ENCODE peak calls at places on chromosomes 2 and 18, in eight cellular contexts. H is fibroblast of lung, J is SK-N-SH, Z is adipocyte, G is psoas muscle, Q is lower lobe of right lung, W is sigmoid colon, E is tibial artery. V is an unnamed sample.

GRCh38 chr18:42514522-42514921 is 559.5 kb downstream of the PIK3C3 start:
- DNase-seq in H (no peak), J (no peak), Z (no peak), E (no peak), Q (no peak), W (no peak), G (no peak), V (no peak)

GRCh38 chr2:178193823-178194599 is at the start of gene OSBPL6:
- DNase-seq in H (peak), G (peak), W (peak), J (peak), Z (peak), Q (peak), E (peak), V (peak)

GRCh38 chr2:149375801-149376349 is 45.5 kb downstream of the LYPD6 start:
- DNase-seq in E (no peak), J (peak), H (no peak), W (no peak), G (no peak), Q (no peak), Z (peak), V (no peak)

GRCh38 chr2:155145758-155146229 is 447.3 kb downstream of the KCNJ3 start:
- DNase-seq in G (no peak), J (no peak), W (no peak), Q (no peak), E (no peak), H (no peak), Z (no peak), V (no peak)

GRCh38 chr2:197614532-197614931 is 60.9 kb downstream of the RFTN2 start:
- DNase-seq in W (no peak), Q (no peak), E (no peak), H (no peak), Z (no peak), G (no peak), J (no peak), V (no peak)

GRCh38 chr2:92073815-92074548 is 2797.2 kb upstream of the TEKT4 start:
- DNase-seq in G (no peak), W (peak), E (no peak), H (no peak), Z (no peak), Q (peak), J (peak), V (peak)

GRCh38 chr2:225354281-225354774 is 45.2 kb upstream of the NYAP2 start:
- DNase-seq in Q (no peak), Z (peak), H (no peak), W (no peak), E (no peak), G (no peak), J (peak), V (no peak)

GRCh38 chr2:119174216-119174992 is 15.9 kb upstream of the C1QL2 start:
- DNase-seq in E (no peak), H (peak), Z (peak), G (peak), Q (peak), J (peak), W (no peak), V (no peak)

GRCh38 chr2:42046819-42047487 is 868 bp upstream of the PKDCC start:
- DNase-seq in E (no peak), W (peak), J (peak), Q (no peak), H (peak), Z (no peak), G (peak), V (no peak)

GRCh38 chr18:75811156-75811555 is 383.7 kb upstream of the SMIM21 start:
- DNase-seq in E (no peak), G (no peak), W (no peak), Q (no peak), Z (no peak), J (no peak), H (peak), V (no peak)

GRCh38 chr2:210663574-210663973 is 107.2 kb downstream of the CPS1 start:
- DNase-seq in H (peak), G (no peak), W (no peak), J (peak), Z (peak), E (no peak), Q (no peak), V (no peak)

GRCh38 chr2:158034198-158034831 is 67.4 kb upstream of the UPP2 start:
- DNase-seq in H (peak), Z (peak), G (no peak), J (peak), W (no peak), E (no peak), Q (no peak), V (no peak)

GRCh38 chr18:44599409-44599808 is 81.3 kb upstream of the SETBP1 start:
- DNase-seq in W (no peak), J (no peak), G (no peak), Q (no peak), E (peak), H (peak), Z (no peak), V (no peak)

GRCh38 chr2:24054366-24055010 is 4.9 kb downstream of the FKBP1B start:
- DNase-seq in E (no peak), H (no peak), Q (no peak), J (peak), W (no peak), G (no peak), Z (no peak), V (no peak)

GRCh38 chr18:12585218-12585617 is 72.7 kb downstream of the SPIRE1 start:
- DNase-seq in E (no peak), H (peak), W (no peak), Q (no peak), J (no peak), G (no peak), Z (peak), V (no peak)

GRCh38 chr2:71614976-71615768 is 161.8 kb downstream of the DYSF start:
- DNase-seq in Q (peak), Z (no peak), W (peak), E (peak), G (peak), J (peak), H (peak), V (peak)

GRCh38 chr2:33197198-33197938 is 250.6 kb downstream of the LTBP1 start:
- DNase-seq in J (no peak), W (no peak), E (no peak), G (no peak), H (no peak), Z (no peak), Q (no peak), V (no peak)

GRCh38 chr2:131584940-131585339 is 57.3 kb downstream of the CCDC74A start:
- DNase-seq in H (no peak), G (no peak), Z (no peak), J (no peak), E (no peak), W (no peak), Q (peak), V (no peak)

GRCh38 chr18:48440924-48441323 is 31.7 kb upstream of the ZBTB7C start:
- DNase-seq in J (no peak), Z (no peak), Q (no peak), G (peak), W (no peak), E (peak), H (no peak), V (no peak)

GRCh38 chr2:172234716-172235661 is 132.3 kb upstream of the DLX2 start:
- DNase-seq in J (peak), G (no peak), H (no peak), W (no peak), E (no peak), Z (peak), Q (no peak), V (no peak)

GRCh38 chr2:105872142-105872728 is 127.5 kb downstream of the NCK2 start:
- DNase-seq in Z (no peak), J (no peak), G (no peak), E (no peak), Q (no peak), W (no peak), H (no peak), V (peak)

GRCh38 chr2:213848631-213849030 is 562.2 kb upstream of the VWC2L start:
- DNase-seq in E (no peak), J (no peak), H (peak), G (no peak), W (no peak), Q (no peak), Z (peak), V (no peak)

GRCh38 chr18:11091746-11092145 is 57.6 kb downstream of the PIEZO2 start:
- DNase-seq in Q (no peak), W (no peak), J (no peak), H (no peak), Z (no peak), G (no peak), E (no peak), V (no peak)

GRCh38 chr2:74138952-74139323 is 8.8 kb downstream of the BOLA3 start:
- DNase-seq in G (no peak), H (no peak), W (no peak), Q (no peak), E (no peak), J (no peak), Z (no peak), V (no peak)

GRCh38 chr2:231940795-231941194 is 14.6 kb upstream of the NPPC start:
- DNase-seq in G (no peak), Q (no peak), H (no peak), Z (no peak), E (no peak), J (no peak), W (no peak), V (no peak)

GRCh38 chr2:240623531-240624010 is 1.7 kb upstream of the GPR35 start:
- DNase-seq in G (peak), H (no peak), Z (no peak), Q (peak), J (no peak), W (no peak), E (peak), V (no peak)

GRCh38 chr18:7590800-7591560 is 23.9 kb downstream of the PTPRM start:
- DNase-seq in Q (no peak), W (no peak), G (no peak), Z (peak), J (no peak), H (no peak), E (no peak), V (no peak)

GRCh38 chr2:46047280-46047679 is 249.9 kb upstream of the EPAS1 start:
- DNase-seq in G (no peak), W (no peak), H (peak), J (no peak), Z (no peak), E (no peak), Q (no peak), V (no peak)
- H3K4me3 ChIP-seq in G (no peak), W (no peak), H (no peak), J (no peak), Z (no peak), E (no peak), Q (no peak), V (no peak)

DNA sequence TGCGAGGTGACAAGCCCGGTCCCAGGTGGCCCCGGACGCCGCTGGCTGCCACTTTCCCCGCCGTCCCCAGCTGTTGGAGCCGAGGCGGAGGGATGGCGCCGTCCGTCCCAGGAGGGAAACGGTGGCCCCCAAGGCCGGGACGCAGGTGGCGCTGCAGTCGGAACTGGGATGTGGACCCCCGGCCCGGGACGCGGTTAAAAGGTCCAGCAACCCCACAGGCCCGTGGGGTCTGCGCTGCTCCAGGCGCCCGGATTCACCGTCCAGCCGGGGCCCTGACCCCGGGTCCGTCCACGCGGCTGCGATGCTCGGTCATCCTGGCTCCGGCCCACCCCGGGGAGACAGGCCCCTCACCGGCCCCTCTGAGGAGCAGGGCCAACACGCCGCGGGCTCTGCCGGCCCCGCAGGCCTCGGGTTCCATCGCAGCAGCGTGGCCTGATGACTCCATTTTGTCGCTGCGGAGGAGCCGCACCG is 41.0 kb downstream of the TMEM18 start:
- DNase-seq in H (no peak), J (no peak), Z (no peak), E (no peak), G (no peak), Q (no peak), W (peak), V (no peak)
- H3K4me3 ChIP-seq in H (no peak), J (no peak), Z (no peak), E (peak), G (peak), Q (peak), W (peak), V (peak)

DNA sequence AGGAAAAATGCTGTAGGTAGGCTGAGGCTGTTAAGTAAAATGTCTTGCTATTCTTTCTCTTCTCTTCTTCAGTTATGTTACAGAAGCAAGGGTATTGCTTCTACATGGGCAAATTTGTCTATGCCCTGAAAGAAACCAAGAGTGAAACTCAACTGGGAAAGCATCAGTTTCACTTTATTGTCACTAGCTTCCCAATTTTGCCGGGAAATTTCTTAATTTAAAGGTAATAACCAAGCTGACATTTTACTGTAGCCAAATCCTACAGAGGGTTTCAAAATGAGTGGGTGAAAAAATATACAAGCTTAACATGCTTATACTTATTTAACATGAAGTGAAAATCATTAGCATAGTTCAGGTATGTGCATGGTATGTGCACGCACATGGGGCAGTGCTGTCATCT is 3.2 kb downstream of the TANK start:
- DNase-seq in Z (no peak), E (no peak), G (no peak), H (no peak), Q (no peak), J (no peak), W (no peak), V (no peak)
- H3K4me3 ChIP-seq in Z (no peak), E (no peak), G (peak), H (no peak), Q (no peak), J (no peak), W (no peak), V (no peak)

GRCh38 chr2:120734930-120735611 is 597 bp upstream of the GLI2 start:
- DNase-seq in H (peak), E (no peak), Q (no peak), J (peak), G (no peak), Z (peak), W (no peak), V (peak)
- H3K4me3 ChIP-seq in H (peak), E (peak), Q (peak), J (peak), G (peak), Z (peak), W (peak), V (peak)

GRCh38 chr2:26693287-26693849 is 846 bp downstream of the KCNK3 start:
- DNase-seq in E (no peak), H (no peak), Q (no peak), G (no peak), J (peak), W (no peak), Z (peak), V (no peak)
- H3K4me3 ChIP-seq in E (peak), H (no peak), Q (peak), G (peak), J (peak), W (peak), Z (peak), V (peak)

DNA sequence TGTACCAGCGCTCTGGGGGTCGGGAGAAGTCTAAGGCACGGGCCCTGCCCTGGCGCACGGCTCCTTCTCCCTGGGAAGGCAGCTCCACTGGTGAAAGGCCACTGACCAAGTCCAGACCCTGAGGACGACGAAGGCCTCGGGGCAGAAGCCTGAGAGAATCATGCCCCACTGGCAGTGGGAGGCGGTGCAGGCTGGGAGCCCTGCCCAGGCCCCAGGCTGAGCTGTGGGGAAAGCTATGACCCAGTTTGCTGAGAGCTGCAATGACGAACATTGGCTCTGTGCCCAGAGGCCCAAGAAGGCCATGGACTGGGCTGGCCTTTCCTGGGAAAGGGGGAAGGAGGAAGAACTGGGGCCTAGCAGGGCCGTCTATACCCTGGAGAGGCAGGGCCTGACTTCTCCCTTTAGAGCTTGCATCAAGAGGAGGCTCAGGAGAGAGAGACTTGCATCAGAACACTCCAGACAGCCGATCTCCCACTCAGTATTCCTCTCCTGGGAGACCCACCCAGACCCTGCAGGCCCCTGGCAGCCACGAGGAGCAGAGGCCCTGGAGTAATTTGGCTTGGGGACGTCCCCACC is 32.9 kb downstream of the HS1BP3 start:
- DNase-seq in E (peak), W (peak), G (peak), H (peak), Q (peak), Z (peak), J (peak), V (peak)
- H3K4me3 ChIP-seq in E (peak), W (no peak), G (no peak), H (no peak), Q (no peak), Z (peak), J (no peak), V (peak)

GRCh38 chr2:109428841-109429710 is 184.7 kb downstream of the SEPTIN10 start:
- DNase-seq in H (no peak), W (peak), J (no peak), Z (no peak), Q (no peak), E (no peak), G (no peak), V (no peak)

GRCh38 chr2:109427661-109428091 is 186.1 kb downstream of the SEPTIN10 start:
- DNase-seq in Z (no peak), W (peak), E (no peak), J (no peak), G (no peak), Q (no peak), H (no peak), V (no peak)

GRCh38 chr2:109432421-109432820 is 181.3 kb downstream of the SEPTIN10 start:
- DNase-seq in Q (peak), H (no peak), J (no peak), E (no peak), Z (no peak), G (no peak), W (peak), V (no peak)

GRCh38 chr2:109429711-109430265 is 184.0 kb downstream of the SEPTIN10 start:
- DNase-seq in H (no peak), E (no peak), Z (no peak), J (no peak), W (peak), Q (peak), G (no peak), V (no peak)

DNA sequence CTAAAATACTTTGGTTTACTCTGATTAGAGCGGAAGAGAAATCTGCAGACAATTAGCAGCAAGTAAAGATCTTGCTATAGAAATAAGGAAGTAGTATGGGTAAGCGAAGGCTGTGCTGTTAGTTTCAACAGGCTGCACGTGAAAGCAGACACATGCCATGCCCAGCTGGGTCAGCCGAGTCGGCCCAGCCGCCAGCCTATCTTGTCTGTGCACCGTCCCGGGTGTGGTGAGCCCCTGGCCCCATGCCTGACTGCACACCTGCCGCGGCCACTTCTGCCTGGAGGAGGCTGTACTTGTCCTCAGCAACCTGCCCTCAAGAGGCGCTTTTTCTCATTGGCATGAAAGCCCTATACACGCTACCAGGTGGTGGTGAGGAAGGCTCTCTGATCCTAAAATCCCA is 185.5 kb downstream of the SEPTIN10 start:
- DNase-seq in G (no peak), H (no peak), J (no peak), W (peak), E (no peak), Z (no peak), Q (peak), V (no peak)
- H3K4me3 ChIP-seq in G (no peak), H (no peak), J (no peak), W (no peak), E (no peak), Z (no peak), Q (no peak), V (no peak)

GRCh38 chr2:129728251-129728972 is 251.1 kb upstream of the RAB6C start:
- DNase-seq in H (no peak), Q (no peak), J (no peak), W (no peak), E (no peak), Z (no peak), G (no peak), V (no peak)

GRCh38 chr2:129723277-129724020 is 256.0 kb upstream of the RAB6C start:
- DNase-seq in Q (no peak), Z (no peak), H (no peak), G (no peak), W (no peak), E (no peak), J (no peak), V (no peak)

GRCh38 chr2:129724021-129724757 is 255.3 kb upstream of the RAB6C start:
- DNase-seq in W (no peak), E (no peak), H (no peak), Q (no peak), G (no peak), J (no peak), Z (no peak), V (no peak)

GRCh38 chr2:129727286-129727685 is 252.2 kb upstream of the RAB6C start:
- DNase-seq in Z (no peak), Q (no peak), E (no peak), G (no peak), H (no peak), W (no peak), J (no peak), V (no peak)

GRCh38 chr2:129726271-129726670 is 253.2 kb upstream of the RAB6C start:
- DNase-seq in J (no peak), Z (no peak), G (no peak), E (no peak), H (no peak), Q (no peak), W (no peak), V (no peak)
- H3K4me3 ChIP-seq in J (no peak), Z (no peak), G (no peak), E (no peak), H (no peak), Q (no peak), W (no peak), V (no peak)

GRCh38 chr18:23619388-23619873 is 33.1 kb upstream of the NPC1 start:
- DNase-seq in E (no peak), J (no peak), Z (peak), H (peak), W (no peak), Q (peak), G (peak), V (no peak)
- H3K4me3 ChIP-seq in E (peak), J (no peak), Z (peak), H (peak), W (peak), Q (peak), G (peak), V (peak)

DNA sequence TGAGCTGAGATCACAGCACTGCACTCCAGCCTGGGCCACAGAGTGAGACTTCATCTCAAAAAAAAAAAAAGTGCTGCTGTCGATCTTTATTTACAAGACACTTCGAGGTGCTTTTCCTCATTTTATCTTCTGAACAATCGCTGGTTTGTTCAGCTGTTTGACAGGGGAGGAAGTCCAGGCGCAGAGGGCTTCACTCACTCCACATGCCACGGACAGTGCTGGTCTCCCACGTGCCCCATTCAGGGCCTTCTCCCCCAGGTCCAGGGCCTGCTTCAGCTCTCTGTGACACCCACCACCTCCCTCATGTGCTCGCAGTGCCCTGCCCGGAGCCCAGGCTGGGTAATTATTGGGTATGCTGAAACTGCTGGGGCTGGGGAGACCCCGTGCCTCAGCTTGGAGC is 61.7 kb downstream of the NPAS2 start:
- DNase-seq in Z (no peak), H (no peak), J (no peak), Q (no peak), W (no peak), E (no peak), G (no peak), V (peak)
- H3K4me3 ChIP-seq in Z (no peak), H (no peak), J (no peak), Q (no peak), W (no peak), E (no peak), G (no peak), V (no peak)